ENCODE peak calls at places on chromosomes 7 and 10, in nine cellular contexts. N is stimulated activated CD8-positive, alpha-beta memory T cell treated with anti-CD3 and anti-CD28 coated beads, Interleukin-15, amount 100 ng/mL, for 24 hours; Y is right lobe of liver; J is naive B cell; K is effector memory CD8-positive, alpha-beta T cell; U is IMR-90; X is RWPE1; E is AG08395; B is AG04450. G is an unnamed sample.

GRCh38 chr7:114660007-114660406 is 245.4 kb downstream of the FOXP2 start:
- DNase-seq in Y (no peak), E (no peak), U (no peak), X (no peak), J (no peak), N (no peak), K (no peak), B (no peak), G (no peak)

GRCh38 chr7:91288208-91288824 is 24.1 kb downstream of the FZD1 start:
- DNase-seq in X (no peak), J (no peak), B (no peak), U (no peak), N (no peak), E (no peak), Y (no peak), K (no peak), G (peak)

GRCh38 chr7:39985398-39985918 is 35.4 kb downstream of the CDK13 start:
- DNase-seq in K (no peak), U (no peak), J (no peak), X (no peak), E (no peak), N (no peak), Y (no peak), B (no peak), G (no peak)

GRCh38 chr10:34219860-34220518 is 595.1 kb downstream of the PARD3 start:
- DNase-seq in X (no peak), J (no peak), Y (no peak), E (no peak), N (no peak), U (no peak), B (no peak), K (no peak), G (no peak)

GRCh38 chr7:95046494-95047240 is 139.3 kb downstream of the PPP1R9A start:
- DNase-seq in Y (no peak), E (no peak), X (no peak), K (no peak), U (no peak), J (peak), B (no peak), N (no peak), G (no peak)

GRCh38 chr10:81847675-81848074 is 27.3 kb upstream of the NRG3 start:
- DNase-seq in B (no peak), U (no peak), J (no peak), X (no peak), N (no peak), K (no peak), Y (no peak), E (no peak), G (no peak)

GRCh38 chr10:60718891-60719290 is 59.4 kb upstream of the CDK1 start:
- DNase-seq in E (no peak), N (no peak), U (no peak), X (peak), Y (no peak), J (no peak), K (no peak), B (no peak), G (peak)

GRCh38 chr7:138982204-138982623 is 1.0 kb upstream of the KIAA1549 start:
- DNase-seq in X (no peak), J (no peak), N (no peak), B (no peak), K (no peak), E (no peak), U (no peak), Y (no peak), G (no peak)

GRCh38 chr10:71766717-71767419 is 6.5 kb downstream of the VSIR start:
- DNase-seq in K (no peak), B (peak), J (peak), E (peak), U (peak), Y (peak), N (no peak), X (peak), G (peak)

GRCh38 chr7:149834601-149835000 is 3.6 kb upstream of the ZNF862 start:
- DNase-seq in Y (no peak), B (no peak), X (no peak), E (no peak), K (no peak), U (no peak), J (no peak), N (no peak), G (no peak)

GRCh38 chr10:29409241-29410051 is 120.6 kb downstream of the LYZL1 start:
- DNase-seq in K (peak), X (peak), E (peak), J (peak), Y (peak), B (peak), U (peak), N (peak), G (peak)

GRCh38 chr7:22052221-22052639 is 106.5 kb upstream of the CDCA7L start:
- DNase-seq in N (no peak), B (no peak), Y (no peak), K (no peak), E (no peak), X (no peak), J (no peak), U (no peak), G (no peak)

GRCh38 chr7:102111063-102111757 is 175.5 kb upstream of the SH2B2 start:
- DNase-seq in X (no peak), J (no peak), B (no peak), E (no peak), U (no peak), K (no peak), Y (no peak), N (no peak), G (no peak)

GRCh38 chr10:86113983-86114382 is 252.6 kb downstream of the GRID1 start:
- DNase-seq in J (no peak), U (no peak), Y (no peak), N (no peak), B (no peak), X (no peak), K (no peak), E (no peak), G (no peak)

GRCh38 chr7:108299251-108300014 is 156.8 kb downstream of the NRCAM start:
- DNase-seq in B (no peak), Y (no peak), N (no peak), X (no peak), E (no peak), J (no peak), U (no peak), K (no peak), G (peak)

GRCh38 chr10:29895436-29895835 is 163.9 kb downstream of the JCAD start:
- DNase-seq in N (no peak), U (peak), X (no peak), K (no peak), E (peak), Y (no peak), J (no peak), B (peak), G (peak)

G was measured in iris pigment epithelial cell.